ENCODE peak calls at places on chromosomes 16 and 17, in five cellular contexts. M is A549, Z is HCT116, Q is SK-N-SH, A is K562. W is an unnamed sample.

GRCh38 chr17:38879878-38880727 is 10.2 kb downstream of the LASP1 start:
- DNase-seq in Q (no peak), Z (no peak), M (peak; percentile 95), A (no peak), W (no peak)

GRCh38 chr17:61487668-61488595 is 35.7 kb downstream of the TBX4 start:
- DNase-seq in M (no peak), Z (no peak), Q (peak; percentile 64), A (no peak), W (no peak)

GRCh38 chr16:29678691-29679267 is at the start of gene QPRT:
- DNase-seq in M (no peak), Z (no peak), A (peak; percentile 86), Q (peak; percentile 91), W (peak; percentile 81)

GRCh38 chr16:78925071-78925714 is 675.3 kb downstream of the MAF start:
- DNase-seq in Z (peak; percentile 31), A (peak; percentile 64), M (peak; percentile 16), Q (peak; percentile 30), W (no peak)

GRCh38 chr17:38926290-38927070 is 1.1 kb downstream of the LASP1NB start:
- DNase-seq in Z (no peak), A (no peak), M (no peak), Q (no peak), W (peak; percentile 39)

GRCh38 chr17:17570207-17570797 is 21.2 kb downstream of the PEMT start:
- DNase-seq in M (peak; percentile 80), Z (no peak), Q (peak; percentile 84), A (no peak), W (no peak)

GRCh38 chr16:23914935-23915549 is 79.3 kb downstream of the PRKCB start:
- DNase-seq in Z (no peak), M (no peak), Q (no peak), A (no peak), W (no peak)

GRCh38 chr16:64137976-64138375 is 983.9 kb downstream of the CDH11 start:
- DNase-seq in Z (no peak), A (no peak), M (no peak), Q (no peak), W (no peak)

GRCh38 chr16:87464691-87465300 is 28.0 kb downstream of the ZCCHC14 start:
- DNase-seq in M (no peak), Q (peak; percentile 58), Z (no peak), A (peak; percentile 57), W (peak; percentile 68)

GRCh38 chr16:86042996-86043725 is 144.2 kb downstream of the IRF8 start:
- DNase-seq in M (no peak), A (no peak), Z (no peak), Q (no peak), W (no peak)

GRCh38 chr17:18056214-18056613 is 17.0 kb downstream of the GID4 start:
- DNase-seq in Q (no peak), Z (no peak), M (no peak), A (no peak), W (no peak)

GRCh38 chr16:30526137-30526822 is at the start of gene ZNF768:
- DNase-seq in A (peak; percentile 90), Q (peak; percentile 94), M (peak; percentile 44), Z (no peak), W (no peak)

GRCh38 chr16:77562497-77562896 is 127.7 kb upstream of the ADAMTS18 start:
- DNase-seq in Q (no peak), M (no peak), A (no peak), Z (no peak), W (no peak)

GRCh38 chr16:68379472-68380347 is 68.6 kb downstream of the SMPD3 start:
- DNase-seq in M (no peak), Z (no peak), Q (no peak), A (peak; percentile 38), W (no peak)

GRCh38 chr16:68377221-68377620 is 66.4 kb downstream of the PRMT7 start:
- DNase-seq in Q (no peak), A (no peak), Z (no peak), M (no peak), W (no peak)

GRCh38 chr16:68377667-68378420 is 67.0 kb downstream of the PRMT7 start:
- DNase-seq in M (no peak), Z (no peak), Q (peak; percentile 89), A (no peak), W (no peak)

GRCh38 chr16:68380348-68380670 is 68.0 kb downstream of the SMPD3 start:
- DNase-seq in A (no peak), Z (no peak), M (no peak), Q (no peak), W (no peak)

GRCh38 chr16:68378436-68379415 is 67.9 kb downstream of the PRMT7 start:
- DNase-seq in Q (no peak), A (peak; percentile 39), M (no peak), Z (no peak), W (no peak)
- TF ChIP-seq REST in Q (no peak), A (no peak), M (no peak), Z (no peak), W (no peak)

GRCh38 chr17:42288078-42288984 is at the start of gene STAT5A:
- DNase-seq in Q (peak; percentile 90), A (peak; percentile 68), M (peak; percentile 83), Z (no peak), W (no peak)

GRCh38 chr17:42286411-42287295 is 1.6 kb upstream of the STAT5A start:
- DNase-seq in M (no peak), A (peak; percentile 32), Z (no peak), Q (peak; percentile 16), W (no peak)

GRCh38 chr17:42285346-42286050 is 2.8 kb upstream of the STAT5A start:
- DNase-seq in A (no peak), M (no peak), Z (no peak), Q (no peak), W (no peak)

GRCh38 chr17:42288985-42289862 is 926 bp downstream of the STAT5A start:
- DNase-seq in Q (no peak), Z (no peak), M (no peak), A (peak; percentile 83), W (peak; percentile 18)

DNA sequence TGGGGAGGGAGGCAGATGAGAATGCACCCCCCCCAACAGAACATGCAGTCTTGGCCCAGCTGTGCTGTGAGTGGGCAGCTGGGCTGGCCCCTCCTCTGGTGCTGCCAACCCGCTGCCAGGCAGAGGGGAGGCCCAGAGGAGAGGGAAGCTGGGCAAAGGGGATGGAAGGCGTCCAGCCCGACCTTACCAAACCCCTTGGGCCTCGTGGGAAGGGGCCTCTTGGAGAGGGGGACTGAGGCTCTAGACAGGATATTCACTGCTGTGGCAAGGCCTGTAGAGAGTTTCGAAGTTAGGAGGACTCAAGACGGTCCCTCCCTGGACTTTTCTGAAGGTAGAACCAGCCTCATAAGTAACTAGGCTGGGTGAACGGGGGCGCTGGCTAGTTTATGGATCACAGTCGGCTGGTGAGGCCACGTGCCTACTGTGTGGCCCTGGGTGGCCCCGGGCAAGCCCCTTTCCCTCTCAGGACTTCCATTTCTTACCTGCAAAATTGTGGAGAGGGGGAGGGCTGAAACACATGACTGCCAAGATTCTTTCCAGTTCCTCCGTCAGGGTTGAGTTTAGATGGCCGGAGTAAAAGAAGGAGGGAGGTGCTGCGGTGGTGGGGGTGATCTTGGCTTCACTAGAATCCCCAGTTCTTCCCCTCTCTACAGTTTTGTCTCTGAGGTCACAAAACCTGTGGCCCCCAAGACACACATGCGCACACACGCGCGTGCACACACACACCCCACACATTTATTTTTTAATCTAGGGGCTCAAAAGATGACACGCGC is 807 bp upstream of the STAT5A start:
- DNase-seq in Z (no peak), Q (peak; percentile 41), A (peak; percentile 33), M (no peak), W (no peak)
- TF ChIP-seq REST in Z (no peak), Q (no peak), A (no peak), M (no peak), W (no peak)

GRCh38 chr17:81846743-81847689 is 12.2 kb upstream of the PPP1R27 start:
- DNase-seq in M (no peak), A (no peak), Q (no peak), Z (no peak), W (no peak)
- TF ChIP-seq REST in M (no peak), A (no peak), Q (no peak), Z (no peak), W (no peak)

GRCh38 chr17:65918921-65919546 is 272.9 kb downstream of the CEP112 start:
- DNase-seq in Q (no peak), A (no peak), M (no peak), Z (no peak), W (no peak)
- TF ChIP-seq REST in Q (no peak), A (no peak), M (no peak), Z (no peak), W (no peak)

GRCh38 chr16:9096416-9096952 is 5.0 kb downstream of the HAPSTR1 start:
- DNase-seq in Z (no peak), A (no peak), M (no peak), Q (no peak), W (no peak)
- TF ChIP-seq REST in Z (no peak), A (no peak), M (no peak), Q (no peak), W (no peak)

GRCh38 chr17:80564545-80564944 is 19.9 kb downstream of the RPTOR start:
- DNase-seq in Z (no peak), A (no peak), Q (no peak), M (no peak), W (no peak)
- TF ChIP-seq REST in Z (no peak), A (no peak), Q (no peak), M (no peak), W (no peak)